ENCODE peak calls at places on chromosomes 13 and 19, in four cellular contexts. A, F, Z and G are unnamed samples.

GRCh38 chr19:45451181-45451849 is 16.5 kb upstream of the FOSB start:
- DNase-seq in A (peak; percentile 85), F (no peak), Z (no peak), G (peak; percentile 66)

GRCh38 chr13:72696590-72696989 is 30.8 kb downstream of the MZT1 start:
- DNase-seq in A (peak; percentile 33), F (no peak), Z (peak; percentile 19), G (peak; percentile 5)

GRCh38 chr13:20461481-20461859 is 64.2 kb downstream of the CRYL1 start:
- DNase-seq in A (peak; percentile 58), F (no peak), Z (no peak), G (no peak)

GRCh38 chr13:101942038-101942437 is 459.8 kb downstream of the FGF14 start:
- DNase-seq in A (peak; percentile 54), F (no peak), Z (peak; percentile 55), G (peak; percentile 33)

GRCh38 chr13:113862191-113862765 is 1.6 kb downstream of the GAS6 start:
- DNase-seq in A (no peak), F (peak; percentile 70), Z (no peak), G (no peak)

GRCh38 chr19:42201489-42202289 is 15.8 kb downstream of the DEDD2 start:
- DNase-seq in A (no peak), F (peak; percentile 91), Z (no peak), G (no peak)

GRCh38 chr13:74129500-74130144 is 4.6 kb downstream of the KLF12 start:
- DNase-seq in A (no peak), F (no peak), Z (no peak), G (peak; percentile 80)

GRCh38 chr13:43564941-43565340 is 221.8 kb downstream of the ENOX1 start:
- DNase-seq in A (no peak), F (no peak), Z (no peak), G (no peak)

GRCh38 chr19:8352134-8352827 is 9.2 kb upstream of the KANK3 start:
- DNase-seq in A (no peak), F (no peak), Z (no peak), G (no peak)

GRCh38 chr13:113761136-113761535 is 2.1 kb downstream of the TMEM255B start:
- DNase-seq in A (no peak), F (peak; percentile 56), Z (no peak), G (no peak)

GRCh38 chr19:10074153-10074552 is 12.0 kb upstream of the SHFL start:
- DNase-seq in A (peak; percentile 13), F (no peak), Z (no peak), G (no peak)

GRCh38 chr13:26219726-26220125 is 2.4 kb downstream of the RNF6 start:
- DNase-seq in A (peak; percentile 32), F (no peak), Z (no peak), G (peak; percentile 10)